ENCODE peak calls at places on chromosome 3, in five cellular contexts. S is fibroblast of pulmonary artery, A is amniotic stem cell, P is GM20000, D is H7. J is an unnamed sample.

GRCh38 chr3:195040773-195041520 is 230.0 kb downstream of the XXYLT1 start:
- DNase-seq in D (peak; percentile 52), A (no peak), P (no peak), S (no peak), J (no peak)

GRCh38 chr3:102229062-102229655 is 205.7 kb upstream of the ZPLD1 start:
- DNase-seq in D (peak; percentile 30), A (peak; percentile 32), P (peak; percentile 45), S (peak; percentile 86), J (peak; percentile 51)

GRCh38 chr3:12932754-12933153 is 91.4 kb upstream of the RPL32 start:
- DNase-seq in S (no peak), D (no peak), P (no peak), A (no peak), J (no peak)

GRCh38 chr3:42666022-42666421 is 12.5 kb downstream of the ZBTB47 start:
- DNase-seq in A (no peak), D (peak; percentile 43), S (no peak), P (no peak), J (no peak)

GRCh38 chr3:141237701-141238521 is 6.3 kb downstream of the PXYLP1 start:
- DNase-seq in S (no peak), D (no peak), A (no peak), P (no peak), J (no peak)

GRCh38 chr3:53130179-53131135 is at the start of gene RFT1:
- DNase-seq in D (peak; percentile 93), S (peak; percentile 97), A (peak; percentile 98), P (peak; percentile 89), J (peak; percentile 97)

GRCh38 chr3:53195602-53196574 is 34.9 kb downstream of the PRKCD start:
- DNase-seq in P (peak; percentile 77), D (peak; percentile 97), A (no peak), S (peak; percentile 49), J (peak; percentile 46)

GRCh38 chr3:196662033-196662432 is 22.5 kb downstream of the NRROS start:
- DNase-seq in S (no peak), P (no peak), A (no peak), D (no peak), J (no peak)

GRCh38 chr3:71614869-71615268 is 31.3 kb upstream of the FOXP1 start:
- DNase-seq in A (no peak), P (no peak), D (no peak), S (no peak), J (no peak)

GRCh38 chr3:59480486-59480995 is 430.7 kb upstream of the CFAP20DC start:
- DNase-seq in S (peak; percentile 26), D (no peak), A (peak; percentile 6), P (peak; percentile 21), J (no peak)

GRCh38 chr3:66480666-66481065 is 20.2 kb downstream of the LRIG1 start:
- DNase-seq in P (peak; percentile 37), A (no peak), S (peak; percentile 49), D (no peak), J (peak; percentile 53)

GRCh38 chr3:49305608-49306007 is 28.6 kb upstream of the C3orf62 start:
- DNase-seq in D (no peak), P (no peak), A (no peak), S (no peak), J (no peak)

GRCh38 chr3:129890891-129891290 is 2.6 kb downstream of the TMCC1 start:
- DNase-seq in D (no peak), S (no peak), P (no peak), A (no peak), J (no peak)

GRCh38 chr3:133843634-133844033 is 38.0 kb downstream of the SRPRB start:
- DNase-seq in D (no peak), P (no peak), A (no peak), S (peak; percentile 43), J (no peak)

GRCh38 chr3:183489455-183490210 is 61.2 kb upstream of the MCF2L2 start:
- DNase-seq in D (no peak), P (no peak), A (no peak), S (peak; percentile 30), J (no peak)

GRCh38 chr3:164608554-164609276 is 469.6 kb downstream of the SI start:
- DNase-seq in D (no peak), P (no peak), S (no peak), A (no peak), J (no peak)

GRCh38 chr3:24305795-24306467 is 188.7 kb downstream of the THRB start:
- DNase-seq in S (peak; percentile 39), A (no peak), D (peak; percentile 43), P (no peak), J (no peak)

GRCh38 chr3:73716418-73716817 is 91.7 kb upstream of the PDZRN3 start:
- DNase-seq in P (no peak), A (no peak), D (no peak), S (peak; percentile 16), J (no peak)

GRCh38 chr3:48194446-48195071 is 6.3 kb upstream of the CDC25A start:
- DNase-seq in P (peak; percentile 61), A (peak; percentile 40), S (peak; percentile 73), D (peak; percentile 90), J (no peak)

GRCh38 chr3:107143206-107143605 is 234.0 kb upstream of the CCDC54 start:
- DNase-seq in A (no peak), D (no peak), S (no peak), P (no peak), J (no peak)

GRCh38 chr3:49674491-49674983 is 386 bp downstream of the APEH start:
- DNase-seq in P (no peak), D (no peak), A (no peak), S (no peak), J (no peak)

GRCh38 chr3:34237946-34238345 is 439.5 kb downstream of the PDCD6IP start:
- DNase-seq in S (peak; percentile 18), A (no peak), P (no peak), D (no peak), J (no peak)

J was measured in CD8-positive, alpha-beta memory T cell.